ENCODE peak calls at places on chromosomes 7 and 10, in eight cellular contexts. W, B, U, H, L, O, Y and X are unnamed samples.
A peak's percentile ranks its signal among the peaks of the same experiment; 100 is the strongest.

GRCh38 chr7:129713544-129713943 is 102.0 kb downstream of the NRF1 start:
- DNase-seq in U (peak; percentile 62), Y (no peak), H (no peak), L (no peak), B (no peak), W (no peak), O (no peak), X (no peak)

GRCh38 chr7:120857558-120858298 is at the start of gene TSPAN12:
- DNase-seq in O (no peak), L (peak; percentile 67), H (peak; percentile 63), B (peak; percentile 48), U (peak; percentile 74), Y (peak; percentile 64), W (peak; percentile 90), X (peak; percentile 89)

GRCh38 chr10:6011558-6011957 is 34.2 kb upstream of the IL15RA start:
- DNase-seq in O (no peak), B (no peak), U (no peak), W (no peak), Y (no peak), H (no peak), L (no peak), X (no peak)

GRCh38 chr10:101612872-101613271 is 24.8 kb downstream of the DPCD start:
- DNase-seq in L (no peak), H (no peak), U (no peak), B (no peak), W (no peak), Y (no peak), O (no peak), X (no peak)

GRCh38 chr10:15053061-15053460 is 9.3 kb downstream of the OLAH start:
- DNase-seq in L (no peak), O (no peak), Y (no peak), B (no peak), U (no peak), H (no peak), W (no peak), X (no peak)

GRCh38 chr10:100872034-100872791 is 40.5 kb upstream of the SLF2 start:
- DNase-seq in Y (no peak), W (peak; percentile 69), L (peak; percentile 52), O (peak; percentile 27), H (peak; percentile 59), B (peak; percentile 9), U (peak; percentile 5), X (no peak)

GRCh38 chr7:53609185-53609584 is 573.8 kb downstream of the POM121L12 start:
- DNase-seq in O (no peak), U (no peak), H (no peak), L (no peak), Y (no peak), B (no peak), W (peak; percentile 3), X (no peak)

GRCh38 chr7:89607797-89608196 is 546.5 kb upstream of the STEAP1 start:
- DNase-seq in Y (no peak), H (no peak), U (no peak), O (peak; percentile 3), L (no peak), B (no peak), W (no peak), X (no peak)

GRCh38 chr10:76632158-76633051 is 1005.2 kb downstream of the KCNMA1 start:
- DNase-seq in W (peak; percentile 47), B (no peak), U (peak; percentile 50), O (no peak), H (peak; percentile 15), Y (no peak), L (no peak), X (no peak)

GRCh38 chr10:57864789-57865676 is 402.7 kb downstream of the IPMK start:
- DNase-seq in U (no peak), Y (no peak), H (no peak), L (no peak), W (no peak), B (no peak), O (no peak), X (no peak)

GRCh38 chr10:30200019-30200415 is 140.6 kb upstream of the JCAD start:
- DNase-seq in W (no peak), U (no peak), O (no peak), L (no peak), H (no peak), B (no peak), Y (no peak), X (no peak)

GRCh38 chr7:137399827-137400823 is 56.6 kb upstream of the PTN start:
- DNase-seq in B (no peak), H (peak; percentile 56), O (no peak), U (no peak), L (no peak), Y (no peak), W (peak; percentile 66), X (no peak)

GRCh38 chr10:86306628-86307278 is 59.8 kb downstream of the GRID1 start:
- DNase-seq in H (peak; percentile 5), L (no peak), Y (no peak), U (no peak), B (no peak), W (peak; percentile 52), O (no peak), X (no peak)

GRCh38 chr10:127485153-127485857 is 63.8 kb upstream of the NPS start:
- DNase-seq in O (no peak), B (no peak), W (peak; percentile 49), Y (no peak), H (peak; percentile 41), U (no peak), L (no peak), X (no peak)

GRCh38 chr7:46032936-46033335 is 111.9 kb upstream of the IGFBP3 start:
- DNase-seq in W (peak; percentile 48), B (no peak), Y (no peak), U (no peak), H (peak; percentile 87), O (no peak), L (no peak), X (no peak)

GRCh38 chr7:120052884-120053382 is 220.0 kb upstream of the KCND2 start:
- DNase-seq in B (no peak), L (no peak), O (no peak), H (peak; percentile 2), W (peak; percentile 26), U (no peak), Y (peak; percentile 80), X (no peak)

GRCh38 chr10:49325916-49326783 is 27.2 kb downstream of the C10orf71 start:
- DNase-seq in O (no peak), W (no peak), B (no peak), L (no peak), H (no peak), U (no peak), Y (no peak), X (no peak)

GRCh38 chr7:27179503-27180430 is 5.3 kb downstream of the HOXA11 start:
- DNase-seq in Y (peak; percentile 86), H (peak; percentile 93), U (no peak), L (peak; percentile 58), O (peak; percentile 48), W (peak; percentile 54), B (no peak), X (no peak)

GRCh38 chr10:61063035-61063434 is 119.0 kb upstream of the RHOBTB1 start:
- DNase-seq in Y (no peak), L (no peak), W (peak; percentile 59), B (no peak), U (no peak), H (no peak), O (no peak), X (no peak)

GRCh38 chr7:90455163-90456030 is 14.0 kb upstream of the PTTG1IP2 start:
- DNase-seq in W (peak; percentile 72), H (peak; percentile 53), O (no peak), U (peak; percentile 66), L (peak; percentile 9), Y (no peak), B (no peak), X (no peak)

GRCh38 chr7:2164156-2164555 is 68.6 kb downstream of the MAD1L1 start:
- DNase-seq in W (no peak), B (no peak), L (no peak), Y (no peak), H (no peak), U (no peak), O (no peak), X (no peak)

GRCh38 chr10:3805227-3805790 is 20.3 kb upstream of the KLF6 start:
- DNase-seq in B (no peak), H (peak; percentile 80), W (peak; percentile 79), U (peak; percentile 9), Y (no peak), L (peak; percentile 81), O (no peak), X (peak; percentile 85)

GRCh38 chr7:20454202-20454601 is 123.5 kb downstream of the ITGB8 start:
- DNase-seq in B (no peak), O (no peak), W (no peak), H (no peak), L (no peak), U (no peak), Y (no peak), X (no peak)

GRCh38 chr10:132981173-132981555 is 38.8 kb upstream of the CFAP46 start:
- DNase-seq in Y (no peak), U (no peak), O (no peak), B (no peak), H (no peak), L (no peak), W (no peak), X (no peak)

GRCh38 chr7:29397398-29397797 is 166.2 kb upstream of the PRR15 start:
- DNase-seq in W (no peak), O (no peak), B (no peak), L (no peak), Y (no peak), U (no peak), H (no peak), X (no peak)

GRCh38 chr10:69883680-69884375 is 82.1 kb downstream of the COL13A1 start:
- DNase-seq in W (no peak), H (no peak), L (no peak), O (no peak), U (no peak), B (no peak), Y (no peak), X (no peak)

GRCh38 chr7:28018446-28018845 is 162.1 kb downstream of the JAZF1 start:
- DNase-seq in W (no peak), B (no peak), H (peak; percentile 45), U (no peak), Y (no peak), L (no peak), O (no peak), X (no peak)

GRCh38 chr10:49393757-49394156 is 2.1 kb downstream of the DRGX start:
- DNase-seq in B (no peak), O (no peak), Y (no peak), U (no peak), L (no peak), W (no peak), H (no peak), X (no peak)

GRCh38 chr7:130196476-130196875 is 8.7 kb downstream of the TMEM209 start:
- DNase-seq in O (no peak), W (no peak), H (no peak), Y (no peak), U (no peak), L (no peak), B (no peak), X (no peak)

GRCh38 chr7:139758388-139758787 is 19.4 kb downstream of the HIPK2 start:
- DNase-seq in O (no peak), W (no peak), U (no peak), Y (no peak), L (no peak), B (peak; percentile 23), H (no peak), X (no peak)

GRCh38 chr7:6163402-6163801 is 109.0 kb downstream of the CYTH3 start:
- DNase-seq in O (no peak), Y (no peak), B (no peak), W (no peak), H (no peak), L (no peak), U (no peak), X (no peak)

GRCh38 chr10:14184841-14185500 is 145.8 kb downstream of the FRMD4A start:
- DNase-seq in Y (no peak), L (peak; percentile 44), W (peak; percentile 72), H (peak; percentile 9), U (no peak), O (no peak), B (no peak), X (no peak)

GRCh38 chr7:94380264-94380663 is 14.4 kb upstream of the COL1A2 start:
- DNase-seq in L (no peak), H (no peak), O (no peak), B (no peak), Y (no peak), W (no peak), U (no peak), X (no peak)

GRCh38 chr7:81297317-81297716 is 378.5 kb upstream of the SEMA3C start:
- DNase-seq in W (no peak), L (no peak), H (no peak), B (no peak), O (no peak), Y (no peak), U (no peak), X (no peak)